ENCODE peak calls at places on chromosomes 1 and 21, in five cellular contexts. D, Q, F, V and I are unnamed samples.

GRCh38 chr21:35266546-35266945 is 217.4 kb upstream of the RUNX1 start:
- DNase-seq in V (no peak), F (no peak), D (no peak), Q (no peak), I (no peak)

GRCh38 chr1:180636138-180636537 is 4.3 kb downstream of the XPR1 start:
- DNase-seq in F (no peak), V (no peak), Q (no peak), D (no peak), I (no peak)

GRCh38 chr1:181141431-181141910 is 53.0 kb downstream of the IER5 start:
- DNase-seq in Q (peak; percentile 81), F (no peak), D (no peak), V (no peak), I (no peak)

GRCh38 chr1:84121360-84121759 is 22.7 kb upstream of the PRKACB start:
- DNase-seq in D (no peak), V (no peak), Q (no peak), F (no peak), I (no peak)

GRCh38 chr1:21779613-21780521 is 3.1 kb downstream of the USP48 start:
- DNase-seq in V (no peak), F (peak; percentile 98), D (no peak), Q (no peak), I (no peak)

GRCh38 chr1:24927886-24928630 is 2.0 kb downstream of the RUNX3 start:
- DNase-seq in F (no peak), V (no peak), D (no peak), Q (no peak), I (no peak)

GRCh38 chr1:21587602-21587953 is 78.4 kb downstream of the ALPL start:
- DNase-seq in D (no peak), V (no peak), F (no peak), Q (no peak), I (no peak)

GRCh38 chr1:208533746-208534603 is 289.8 kb upstream of the PLXNA2 start:
- DNase-seq in Q (no peak), D (no peak), V (no peak), F (no peak), I (no peak)

GRCh38 chr1:96362623-96363022 is 359.0 kb upstream of the PTBP2 start:
- DNase-seq in F (no peak), V (peak; percentile 31), Q (no peak), D (peak; percentile 95), I (no peak)

DNA sequence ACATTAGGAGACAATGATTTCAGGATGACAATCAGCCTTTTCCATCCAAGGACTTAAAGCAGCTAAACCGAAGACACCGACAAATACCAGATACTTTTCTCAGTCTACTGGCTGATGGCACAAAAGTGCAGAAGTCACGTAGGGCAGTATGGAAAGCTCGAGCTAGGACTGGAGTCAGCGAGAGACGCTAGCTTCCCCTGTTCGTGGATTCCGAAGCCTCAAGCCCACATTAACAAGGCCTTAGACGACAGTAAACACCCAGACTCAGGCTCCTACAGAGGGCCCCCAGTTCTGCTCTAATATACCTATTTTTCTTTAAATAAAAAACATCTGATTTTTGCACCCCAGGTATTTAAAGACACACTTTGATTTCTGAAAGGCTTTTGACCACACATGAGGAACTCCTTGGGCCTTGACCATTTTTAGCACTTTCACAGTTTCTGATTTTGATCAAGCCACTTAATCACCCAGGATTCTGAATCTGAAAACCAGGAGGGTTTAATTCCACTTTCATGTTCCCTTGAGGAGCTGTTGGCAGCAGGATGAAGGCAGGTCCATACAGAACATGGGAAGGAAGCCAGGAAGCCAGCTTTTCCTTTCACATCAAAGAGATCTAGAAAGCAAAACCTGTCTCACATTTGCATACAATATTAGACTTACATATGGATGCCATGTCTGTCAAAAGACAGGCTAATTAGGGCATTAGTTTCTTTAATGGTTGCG is 204.1 kb downstream of the GABPA start:
- DNase-seq in D (no peak), Q (no peak), V (no peak), F (no peak), I (no peak)
- TF ChIP-seq SRF in D (no peak), Q (no peak), V (no peak), F (no peak), I (no peak)

GRCh38 chr1:101974599-101975225 is 22.0 kb downstream of the OLFM3 start:
- DNase-seq in D (no peak), Q (no peak), V (no peak), F (no peak), I (no peak)

GRCh38 chr1:101971309-101971708 is 25.4 kb downstream of the OLFM3 start:
- DNase-seq in V (no peak), F (no peak), D (no peak), Q (no peak), I (no peak)

GRCh38 chr1:101975371-101975770 is 21.4 kb downstream of the OLFM3 start:
- DNase-seq in F (no peak), V (no peak), Q (no peak), D (no peak), I (no peak)

GRCh38 chr1:101976161-101976560 is 20.6 kb downstream of the OLFM3 start:
- DNase-seq in F (no peak), V (no peak), D (no peak), Q (no peak), I (no peak)

GRCh38 chr1:101977266-101977665 is 19.5 kb downstream of the OLFM3 start:
- DNase-seq in Q (no peak), V (no peak), F (no peak), D (no peak), I (no peak)
- TF ChIP-seq SRF in Q (no peak), V (no peak), F (no peak), D (no peak), I (no peak)

DNA sequence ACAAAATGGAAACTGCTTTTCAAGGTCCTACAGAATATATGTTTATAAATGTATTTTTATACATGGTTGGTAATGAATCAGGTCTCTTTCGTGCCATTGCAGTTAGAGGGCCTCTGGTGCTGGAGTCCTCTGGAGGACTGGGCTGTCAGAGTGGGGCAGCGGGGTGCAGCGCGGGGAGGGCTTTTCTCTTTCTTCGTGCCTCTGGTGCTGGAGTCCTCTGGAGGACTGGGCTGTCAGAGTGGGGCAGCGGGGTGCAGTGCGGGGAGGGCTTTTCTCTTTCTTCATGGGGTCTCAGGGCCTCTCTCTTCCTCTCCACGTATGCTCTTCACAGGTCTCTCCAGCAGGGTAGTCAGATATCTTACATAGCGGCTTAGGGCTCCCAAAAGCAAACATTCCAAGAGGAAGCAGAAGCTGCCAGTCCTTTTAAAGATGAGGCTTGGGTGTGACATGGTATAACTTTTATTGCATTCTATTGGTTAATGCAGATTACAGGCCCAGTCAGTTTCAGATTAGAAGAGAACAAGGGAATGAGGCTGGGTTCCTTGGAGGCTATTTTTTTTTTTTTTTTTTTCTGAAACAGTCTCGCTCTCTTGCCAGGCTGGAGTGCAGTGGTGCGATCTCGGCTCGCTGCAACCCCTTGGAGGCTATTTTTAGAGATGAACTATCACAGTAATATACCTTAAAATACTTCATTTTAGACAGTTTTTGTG is 13.1 kb downstream of the SDCCAG8 start:
- DNase-seq in Q (no peak), V (no peak), F (no peak), D (no peak), I (no peak)
- TF ChIP-seq SRF in Q (no peak), V (no peak), F (no peak), D (no peak), I (no peak)

GRCh38 chr1:223872308-223872878 is 26.6 kb upstream of the TP53BP2 start:
- DNase-seq in D (no peak), F (no peak), Q (no peak), V (no peak), I (no peak)
- TF ChIP-seq SRF in D (no peak), F (no peak), Q (no peak), V (no peak), I (no peak)

GRCh38 chr1:168172250-168172915 is 6.4 kb upstream of the TIPRL start:
- DNase-seq in F (no peak), Q (no peak), D (no peak), V (no peak), I (no peak)

GRCh38 chr1:168170552-168171508 is 7.9 kb upstream of the TIPRL start:
- DNase-seq in V (no peak), D (no peak), Q (peak; percentile 50), F (no peak), I (no peak)
- TF ChIP-seq SRF in V (no peak), D (no peak), Q (no peak), F (no peak), I (no peak)

GRCh38 chr1:23751050-23751814 is 8.0 kb downstream of the ELOA start:
- DNase-seq in D (peak; percentile 21), F (no peak), V (peak; percentile 67), Q (peak; percentile 63), I (peak; percentile 58)
- TF ChIP-seq SRF in D (no peak), F (no peak), V (no peak), Q (no peak), I (no peak)

DNA sequence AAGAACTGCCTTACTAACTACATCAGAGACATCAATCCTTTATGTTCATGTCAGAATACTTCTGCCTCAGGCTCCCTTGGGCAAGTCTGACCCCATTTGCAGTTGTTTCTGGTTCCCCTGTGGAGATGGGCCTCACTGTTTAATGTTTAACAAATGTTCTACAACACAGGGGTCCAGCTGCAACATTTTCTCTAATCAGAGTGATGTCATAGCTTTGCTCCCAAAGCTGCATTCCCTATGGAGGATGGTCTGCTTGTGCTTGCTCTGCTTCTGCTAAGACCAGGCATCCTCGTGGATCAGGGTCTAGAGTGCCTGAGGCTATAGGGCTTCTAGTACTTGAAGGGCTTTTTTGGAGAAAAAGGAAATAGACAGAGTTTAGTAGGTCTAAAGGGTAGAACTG is 1071.2 kb downstream of the TTLL7 start:
- DNase-seq in D (no peak), Q (no peak), V (no peak), F (no peak), I (no peak)
- TF ChIP-seq SRF in D (no peak), Q (no peak), V (no peak), F (no peak), I (no peak)